ENCODE peak calls at places on chromosomes 13 and 19, in five cellular contexts. One of them, this sample, is unnamed.

GRCh38 chr19:47152632-47153031 is 22.0 kb downstream of the SAE1 start:
- DNase-seq in WTC11: no peak
- DNase-seq in GM23338: no peak
- DNase-seq in H1: no peak
- DNase-seq in K562: no peak
- DNase-seq in this sample: no peak

GRCh38 chr13:32031815-32032345 is 306 bp downstream of the FRY start:
- DNase-seq in WTC11: no peak
- DNase-seq in GM23338: peak
- DNase-seq in H1: no peak
- DNase-seq in K562: no peak
- DNase-seq in this sample: no peak

GRCh38 chr13:87671031-87671823 is at the start of gene SLITRK5:
- DNase-seq in WTC11: peak
- DNase-seq in GM23338: peak
- DNase-seq in H1: no peak
- DNase-seq in K562: no peak
- DNase-seq in this sample: no peak

GRCh38 chr19:35710784-35711723 is 6.7 kb downstream of the ZBTB32 start:
- DNase-seq in WTC11: no peak
- DNase-seq in GM23338: no peak
- DNase-seq in H1: no peak
- DNase-seq in K562: no peak
- DNase-seq in this sample: peak

GRCh38 chr13:114118086-114118762 is 14.2 kb downstream of the RASA3 start:
- DNase-seq in WTC11: peak
- DNase-seq in GM23338: no peak
- DNase-seq in H1: no peak
- DNase-seq in K562: no peak
- DNase-seq in this sample: no peak

GRCh38 chr13:20799726-20800416 is 26.1 kb upstream of the EEF1AKMT1 start:
- DNase-seq in WTC11: no peak
- DNase-seq in GM23338: no peak
- DNase-seq in H1: no peak
- DNase-seq in K562: no peak
- DNase-seq in this sample: no peak

GRCh38 chr13:27975579-27976361 is 6.7 kb upstream of the CDX2 start:
- DNase-seq in WTC11: no peak
- DNase-seq in GM23338: no peak
- DNase-seq in H1: no peak
- DNase-seq in K562: no peak
- DNase-seq in this sample: no peak

GRCh38 chr19:10603084-10603872 is 16.2 kb upstream of the AP1M2 start:
- DNase-seq in WTC11: peak
- DNase-seq in GM23338: peak
- DNase-seq in H1: no peak
- DNase-seq in K562: peak
- DNase-seq in this sample: peak

GRCh38 chr19:31718041-31718440 is 368.8 kb upstream of the TSHZ3 start:
- DNase-seq in WTC11: no peak
- DNase-seq in GM23338: no peak
- DNase-seq in H1: no peak
- DNase-seq in K562: no peak
- DNase-seq in this sample: no peak

GRCh38 chr19:57099199-57099661 is 20.6 kb upstream of the USP29 start:
- DNase-seq in WTC11: peak
- DNase-seq in GM23338: peak
- DNase-seq in H1: no peak
- DNase-seq in K562: peak
- DNase-seq in this sample: no peak

GRCh38 chr19:19997656-19998268 is 41.5 kb downstream of the ZNF682 start:
- DNase-seq in WTC11: peak
- DNase-seq in GM23338: peak
- DNase-seq in H1: peak
- DNase-seq in K562: peak
- DNase-seq in this sample: no peak

GRCh38 chr13:32175307-32175706 is 139.9 kb downstream of the ZAR1L start:
- DNase-seq in WTC11: no peak
- DNase-seq in GM23338: no peak
- DNase-seq in H1: no peak
- DNase-seq in K562: peak
- DNase-seq in this sample: no peak

GRCh38 chr19:36573948-36574726 is 1.0 kb upstream of the ZNF529 start:
- DNase-seq in WTC11: no peak
- DNase-seq in GM23338: peak
- DNase-seq in H1: no peak
- DNase-seq in K562: peak
- DNase-seq in this sample: no peak

GRCh38 chr19:5360003-5360820 is 19.6 kb upstream of the PTPRS start:
- DNase-seq in WTC11: no peak
- DNase-seq in GM23338: no peak
- DNase-seq in H1: no peak
- DNase-seq in K562: no peak
- DNase-seq in this sample: no peak

GRCh38 chr13:105920375-105920774 is 615.1 kb downstream of the EFNB2 start:
- DNase-seq in WTC11: no peak
- DNase-seq in GM23338: no peak
- DNase-seq in H1: no peak
- DNase-seq in K562: no peak
- DNase-seq in this sample: no peak

GRCh38 chr13:49731766-49732165 is 40.5 kb upstream of the EBPL start:
- DNase-seq in WTC11: no peak
- DNase-seq in GM23338: no peak
- DNase-seq in H1: no peak
- DNase-seq in K562: no peak
- DNase-seq in this sample: no peak

GRCh38 chr13:85031771-85032170 is 767.4 kb downstream of the SLITRK6 start:
- DNase-seq in WTC11: no peak
- DNase-seq in GM23338: peak
- DNase-seq in H1: no peak
- DNase-seq in K562: no peak
- DNase-seq in this sample: no peak

GRCh38 chr13:28337196-28338045 is 157.5 kb downstream of the FLT1 start:
- DNase-seq in WTC11: no peak
- DNase-seq in GM23338: no peak
- DNase-seq in H1: no peak
- DNase-seq in K562: no peak
- DNase-seq in this sample: no peak

GRCh38 chr19:31348416-31349159 is 648 bp downstream of the TSHZ3 start:
- DNase-seq in WTC11: no peak
- DNase-seq in GM23338: peak
- DNase-seq in H1: no peak
- DNase-seq in K562: no peak
- DNase-seq in this sample: no peak

GRCh38 chr13:77860621-77861020 is 58.0 kb downstream of the EDNRB start:
- DNase-seq in WTC11: no peak
- DNase-seq in GM23338: no peak
- DNase-seq in H1: no peak
- DNase-seq in K562: no peak
- DNase-seq in this sample: no peak

GRCh38 chr13:104608280-104608679 is 1542.1 kb upstream of the SLC10A2 start:
- DNase-seq in WTC11: no peak
- DNase-seq in GM23338: no peak
- DNase-seq in H1: no peak
- DNase-seq in K562: no peak
- DNase-seq in this sample: no peak

GRCh38 chr19:1244693-1245451 is 3.3 kb downstream of the ATP5F1D start:
- DNase-seq in WTC11: no peak
- DNase-seq in GM23338: no peak
- DNase-seq in H1: no peak
- DNase-seq in K562: no peak
- DNase-seq in this sample: no peak

GRCh38 chr19:37977992-37978391 is 71.0 kb downstream of the SIPA1L3 start:
- DNase-seq in WTC11: no peak
- DNase-seq in GM23338: no peak
- DNase-seq in H1: no peak
- DNase-seq in K562: no peak
- DNase-seq in this sample: no peak

GRCh38 chr19:55467236-55468053 is 2.9 kb upstream of the C19orf85 start:
- DNase-seq in WTC11: peak
- DNase-seq in GM23338: peak
- DNase-seq in H1: no peak
- DNase-seq in K562: peak
- DNase-seq in this sample: no peak

GRCh38 chr13:110214637-110215036 is 92.3 kb downstream of the COL4A1 start:
- DNase-seq in WTC11: no peak
- DNase-seq in GM23338: no peak
- DNase-seq in H1: no peak
- DNase-seq in K562: no peak
- DNase-seq in this sample: no peak

GRCh38 chr19:35348909-35349611 is 1.4 kb downstream of the FFAR1 start:
- DNase-seq in WTC11: no peak
- DNase-seq in GM23338: peak
- DNase-seq in H1: no peak
- DNase-seq in K562: no peak
- DNase-seq in this sample: no peak

GRCh38 chr13:33352520-33352919 is 67.0 kb upstream of the STARD13 start:
- DNase-seq in WTC11: no peak
- DNase-seq in GM23338: no peak
- DNase-seq in H1: no peak
- DNase-seq in K562: no peak
- DNase-seq in this sample: no peak

GRCh38 chr19:45380107-45380506 is 9.7 kb upstream of the ERCC2 start:
- DNase-seq in WTC11: no peak
- DNase-seq in GM23338: no peak
- DNase-seq in H1: no peak
- DNase-seq in K562: no peak
- DNase-seq in this sample: no peak

GRCh38 chr19:41934849-41935374 is 6.7 kb upstream of the ERFL start:
- DNase-seq in WTC11: peak
- DNase-seq in GM23338: peak
- DNase-seq in H1: peak
- DNase-seq in K562: peak
- DNase-seq in this sample: no peak

GRCh38 chr19:50512999-50513745 is 541 bp downstream of the ASPDH start:
- DNase-seq in WTC11: no peak
- DNase-seq in GM23338: no peak
- DNase-seq in H1: no peak
- DNase-seq in K562: no peak
- DNase-seq in this sample: no peak
- TF ChIP-seq CREB1 in WTC11: no peak
- TF ChIP-seq CREB1 in GM23338: no peak
- TF ChIP-seq CREB1 in H1: no peak
- TF ChIP-seq CREB1 in K562: no peak
- TF ChIP-seq CREB1 in this sample: no peak

GRCh38 chr13:41365636-41366035 is 54.6 kb downstream of the NAA16 start:
- DNase-seq in WTC11: no peak
- DNase-seq in GM23338: no peak
- DNase-seq in H1: no peak
- DNase-seq in K562: no peak
- DNase-seq in this sample: no peak

GRCh38 chr13:41370736-41371135 is 59.7 kb downstream of the NAA16 start:
- DNase-seq in WTC11: no peak
- DNase-seq in GM23338: no peak
- DNase-seq in H1: no peak
- DNase-seq in K562: no peak
- DNase-seq in this sample: no peak
- TF ChIP-seq CREB1 in WTC11: no peak
- TF ChIP-seq CREB1 in GM23338: no peak
- TF ChIP-seq CREB1 in H1: no peak
- TF ChIP-seq CREB1 in K562: no peak
- TF ChIP-seq CREB1 in this sample: no peak

GRCh38 chr13:30529085-30529815 is 63.5 kb upstream of the HMGB1 start:
- DNase-seq in WTC11: no peak
- DNase-seq in GM23338: no peak
- DNase-seq in H1: no peak
- DNase-seq in K562: no peak
- DNase-seq in this sample: peak

GRCh38 chr13:30526612-30527217 is 61.0 kb upstream of the HMGB1 start:
- DNase-seq in WTC11: peak
- DNase-seq in GM23338: peak
- DNase-seq in H1: no peak
- DNase-seq in K562: no peak
- DNase-seq in this sample: no peak
- TF ChIP-seq CREB1 in WTC11: no peak
- TF ChIP-seq CREB1 in GM23338: no peak
- TF ChIP-seq CREB1 in H1: no peak
- TF ChIP-seq CREB1 in K562: no peak
- TF ChIP-seq CREB1 in this sample: no peak

DNA sequence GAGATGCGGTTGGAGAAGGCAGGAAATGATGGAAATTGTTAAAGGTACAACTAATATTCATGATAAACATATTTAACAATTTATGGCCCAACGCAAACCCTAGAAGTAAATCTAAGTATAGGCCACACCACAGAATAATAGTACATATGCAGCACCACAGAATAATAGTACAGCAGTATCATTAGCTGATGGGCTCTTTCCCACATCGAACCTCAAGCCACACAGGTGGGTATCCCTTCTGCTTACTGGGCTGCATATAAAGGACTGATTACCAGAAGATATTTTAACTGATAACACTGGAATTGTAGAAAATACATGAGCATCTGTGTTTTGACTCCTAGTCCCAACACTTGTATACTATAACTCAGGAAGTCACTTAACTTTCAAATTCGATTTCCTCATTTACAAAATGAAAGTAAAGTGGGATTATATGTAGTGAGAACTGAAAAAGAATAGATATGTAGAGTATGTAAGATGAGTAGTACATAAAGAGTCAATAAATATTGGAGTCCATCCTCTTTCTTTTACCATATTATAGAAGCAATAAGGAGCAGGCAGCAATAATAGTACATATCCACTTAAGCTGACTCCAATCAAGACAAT is 91.5 kb downstream of the TSC22D1 start:
- DNase-seq in WTC11: no peak
- DNase-seq in GM23338: no peak
- DNase-seq in H1: no peak
- DNase-seq in K562: no peak
- DNase-seq in this sample: no peak
- TF ChIP-seq CREB1 in WTC11: no peak
- TF ChIP-seq CREB1 in GM23338: no peak
- TF ChIP-seq CREB1 in H1: no peak
- TF ChIP-seq CREB1 in K562: no peak
- TF ChIP-seq CREB1 in this sample: no peak

GRCh38 chr19:49442354-49442753 is 1.0 kb upstream of the SLC17A7 start:
- DNase-seq in WTC11: peak
- DNase-seq in GM23338: peak
- DNase-seq in H1: no peak
- DNase-seq in K562: no peak
- DNase-seq in this sample: no peak
- TF ChIP-seq CREB1 in WTC11: no peak
- TF ChIP-seq CREB1 in GM23338: no peak
- TF ChIP-seq CREB1 in H1: no peak
- TF ChIP-seq CREB1 in K562: no peak
- TF ChIP-seq CREB1 in this sample: no peak

GRCh38 chr19:12778020-12778904 is 2.9 kb upstream of the HOOK2 start:
- DNase-seq in WTC11: peak
- DNase-seq in GM23338: peak
- DNase-seq in H1: no peak
- DNase-seq in K562: no peak
- DNase-seq in this sample: no peak
- TF ChIP-seq CREB1 in WTC11: no peak
- TF ChIP-seq CREB1 in GM23338: no peak
- TF ChIP-seq CREB1 in H1: no peak
- TF ChIP-seq CREB1 in K562: no peak
- TF ChIP-seq CREB1 in this sample: no peak

This sample was measured in GM12878.